ENCODE peak calls at places on chromosomes 6 and 20, in six cellular contexts. B is K562, D is Panc1, X is HCT116, A is GM12878, G is H1. F is an unnamed sample.
A peak's percentile ranks its signal among the peaks of the same experiment; 100 is the strongest.

GRCh38 chr6:155158044-155158843 is 105.6 kb upstream of the CLDN20 start:
- DNase-seq in X (no peak), G (no peak), A (no peak), D (no peak), B (no peak), F (no peak)

GRCh38 chr6:1949533-1949932 is 295.9 kb downstream of the GMDS start:
- DNase-seq in B (no peak), A (no peak), X (no peak), D (no peak), G (no peak), F (no peak)

GRCh38 chr6:35146453-35146852 is 5.3 kb upstream of the TCP11 start:
- DNase-seq in X (peak; percentile 23), G (peak; percentile 54), B (peak; percentile 28), A (no peak), D (no peak), F (peak; percentile 70)

GRCh38 chr6:158160932-158161539 is 7.0 kb downstream of the SERAC1 start:
- DNase-seq in X (no peak), A (no peak), B (no peak), D (no peak), G (no peak), F (no peak)

GRCh38 chr6:98576811-98577210 is 257.6 kb upstream of the POU3F2 start:
- DNase-seq in D (no peak), A (no peak), G (no peak), B (no peak), X (no peak), F (no peak)

GRCh38 chr6:169833258-169833794 is 81.9 kb downstream of the ERMARD start:
- DNase-seq in B (no peak), A (no peak), G (no peak), D (no peak), X (no peak), F (no peak)

GRCh38 chr6:118523216-118523615 is 24.9 kb upstream of the PLN start:
- DNase-seq in X (no peak), B (no peak), G (no peak), A (no peak), D (no peak), F (no peak)

GRCh38 chr6:3693879-3694278 is 57.6 kb downstream of the PXDC1 start:
- DNase-seq in X (no peak), B (no peak), D (no peak), A (no peak), G (no peak), F (no peak)

GRCh38 chr20:59047938-59048680 is 5.5 kb upstream of the PRELID3B start:
- DNase-seq in D (no peak), G (no peak), X (no peak), B (peak; percentile 29), A (no peak), F (no peak)

GRCh38 chr20:47143658-47144057 is 212.8 kb downstream of the ZMYND8 start:
- DNase-seq in A (no peak), D (no peak), X (no peak), B (no peak), G (no peak), F (no peak)

GRCh38 chr20:24462461-24463010 is 6.9 kb upstream of the SYNDIG1 start:
- DNase-seq in B (no peak), X (no peak), G (no peak), A (no peak), D (no peak), F (no peak)

GRCh38 chr6:105482227-105482839 is 79.5 kb upstream of the PREP start:
- DNase-seq in X (no peak), B (peak; percentile 19), D (no peak), G (no peak), A (no peak), F (no peak)

GRCh38 chr20:48983423-48984400 is 62.2 kb downstream of the ARFGEF2 start:
- DNase-seq in A (no peak), D (peak; percentile 68), X (no peak), G (no peak), B (peak; percentile 29), F (peak; percentile 76)

GRCh38 chr6:45566882-45567281 is 189.1 kb upstream of the SUPT3H start:
- DNase-seq in A (no peak), D (no peak), X (peak; percentile 63), G (no peak), B (no peak), F (no peak)

GRCh38 chr6:14634072-14634471 is 516.5 kb downstream of the CD83 start:
- DNase-seq in X (no peak), D (no peak), A (no peak), B (no peak), G (no peak), F (no peak)

GRCh38 chr6:140320081-140320798 is 945.8 kb upstream of the CITED2 start:
- DNase-seq in D (no peak), B (no peak), X (no peak), G (no peak), A (no peak), F (no peak)

GRCh38 chr20:15708984-15709598 is 864.2 kb downstream of the KIF16B start:
- DNase-seq in X (no peak), D (no peak), B (peak; percentile 39), G (peak; percentile 97), A (no peak), F (peak; percentile 39)

GRCh38 chr6:14506656-14507242 is 389.2 kb downstream of the CD83 start:
- DNase-seq in D (no peak), X (no peak), A (no peak), G (no peak), B (peak; percentile 23), F (no peak)

GRCh38 chr6:112296122-112296521 is 41.8 kb upstream of the LAMA4 start:
- DNase-seq in D (peak; percentile 17), A (no peak), X (peak; percentile 27), B (peak; percentile 27), G (peak; percentile 46), F (no peak)

GRCh38 chr6:124870611-124871201 is 91.5 kb upstream of the RNF217 start:
- DNase-seq in A (no peak), B (peak; percentile 50), X (peak; percentile 21), D (peak; percentile 17), G (no peak), F (peak; percentile 8)

GRCh38 chr6:82568290-82568993 is 204.8 kb downstream of the TPBG start:
- DNase-seq in D (no peak), X (no peak), A (peak; percentile 79), B (no peak), G (no peak), F (no peak)

GRCh38 chr6:100453701-100454521 is 10.8 kb downstream of the SIM1 start:
- DNase-seq in D (no peak), G (peak; percentile 76), X (no peak), A (no peak), B (no peak), F (no peak)

GRCh38 chr6:38310061-38310460 is 329.7 kb downstream of the BTBD9 start:
- DNase-seq in X (no peak), B (no peak), D (no peak), G (no peak), A (no peak), F (no peak)

GRCh38 chr6:141107562-141108160 is 1025.1 kb upstream of the GJE1 start:
- DNase-seq in X (peak; percentile 43), A (no peak), D (peak; percentile 30), G (no peak), B (no peak), F (no peak)

GRCh38 chr6:117326396-117326795 is 61.0 kb downstream of the VGLL2 start:
- DNase-seq in G (no peak), X (no peak), B (no peak), A (no peak), D (no peak), F (no peak)

GRCh38 chr6:169188051-169188863 is 65.4 kb downstream of the THBS2 start:
- DNase-seq in D (no peak), A (no peak), B (no peak), G (no peak), X (no peak), F (no peak)

GRCh38 chr6:38640216-38640909 is 634 bp upstream of the BTBD9 start:
- DNase-seq in G (no peak), D (peak; percentile 50), A (peak; percentile 19), X (no peak), B (no peak), F (no peak)

GRCh38 chr6:146851837-146852236 is 253.1 kb downstream of the ADGB start:
- DNase-seq in D (no peak), B (no peak), G (no peak), X (no peak), A (no peak), F (no peak)
- TF ChIP-seq SIN3A in D (no peak), B (no peak), G (no peak), X (no peak), A (no peak), F (no peak)

DNA sequence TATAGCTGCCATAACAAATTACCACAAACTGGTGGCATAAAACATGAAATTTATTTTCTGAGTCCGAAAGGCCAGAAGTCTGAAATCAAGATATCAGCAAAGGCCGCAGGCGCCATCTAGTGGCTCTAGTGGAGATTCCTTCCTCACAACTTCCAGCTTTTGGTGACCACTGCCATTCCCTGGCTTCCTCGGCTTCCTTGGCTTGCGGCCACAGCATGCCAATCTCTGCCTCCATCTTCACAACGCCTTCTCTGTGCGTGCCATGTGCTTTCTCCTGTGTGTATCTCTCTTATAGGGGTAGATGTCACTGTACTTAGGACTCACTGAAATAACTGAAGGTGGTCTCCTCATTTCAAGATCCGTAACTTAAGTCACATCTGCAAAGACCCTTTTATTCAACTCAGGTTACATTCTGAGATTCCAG is 5.4 kb upstream of the PLAGL1 start:
- DNase-seq in A (no peak), X (peak; percentile 73), G (peak; percentile 77), D (peak; percentile 36), B (peak; percentile 88), F (peak; percentile 66)
- TF ChIP-seq SIN3A in A (no peak), X (no peak), G (no peak), D (no peak), B (no peak), F (no peak)

GRCh38 chr6:22036267-22036666 is 260.6 kb downstream of the PRL start:
- DNase-seq in X (peak; percentile 74), A (peak; percentile 64), D (peak; percentile 7), G (peak; percentile 58), B (no peak), F (peak; percentile 9)
- TF ChIP-seq SIN3A in X (no peak), A (no peak), D (no peak), G (no peak), B (no peak), F (no peak)

GRCh38 chr6:148208298-148208697 is 134.3 kb upstream of the SASH1 start:
- DNase-seq in A (no peak), G (no peak), B (no peak), X (no peak), D (no peak), F (no peak)

GRCh38 chr6:148217051-148217450 is 125.6 kb upstream of the SASH1 start:
- DNase-seq in X (no peak), D (no peak), A (no peak), B (no peak), G (no peak), F (no peak)

GRCh38 chr6:148212366-148212765 is 130.3 kb upstream of the SASH1 start:
- DNase-seq in G (no peak), X (no peak), B (no peak), A (no peak), D (no peak), F (no peak)

DNA sequence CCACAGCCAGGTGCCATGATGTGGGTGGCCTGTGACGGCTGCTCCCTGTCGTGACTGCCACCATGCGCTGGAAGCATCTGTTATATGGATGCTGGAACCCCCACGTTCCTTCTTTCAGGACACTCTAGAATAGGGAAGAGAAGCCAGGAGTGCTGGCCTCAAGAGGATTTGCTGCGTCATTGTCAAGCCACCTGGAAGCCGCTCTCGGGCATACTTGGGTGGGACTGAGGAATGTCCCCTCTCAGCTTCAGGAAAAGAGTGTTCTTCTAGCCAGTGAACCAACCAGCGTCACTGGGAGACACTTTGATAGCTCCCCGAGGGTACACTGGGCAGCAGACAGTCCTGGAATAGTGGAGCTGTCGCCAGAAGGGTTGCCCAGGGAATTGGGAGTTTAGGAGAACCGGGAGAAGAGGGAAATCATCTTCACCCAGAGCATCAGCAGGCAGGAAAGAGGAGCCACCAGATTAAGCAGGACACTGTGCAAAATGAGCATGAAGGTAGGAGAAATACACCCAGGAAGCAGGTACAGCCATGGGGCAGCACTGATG is 130.8 kb upstream of the SASH1 start:
- DNase-seq in B (no peak), X (no peak), D (no peak), G (no peak), A (no peak), F (no peak)
- TF ChIP-seq SIN3A in B (no peak), X (no peak), D (no peak), G (no peak), A (no peak), F (no peak)

F was measured in SK-N-SH.